ENCODE peak calls at places on chromosomes 12 and 14, in four cellular contexts. S, B, D and I are unnamed samples.

GRCh38 chr12:80053048-80053790 is 46.1 kb upstream of the OTOGL start:
- DNase-seq in S (no peak), B (no peak), D (no peak), I (peak; percentile 92)

GRCh38 chr14:61505815-61506809 is 184.7 kb downstream of the PRKCH start:
- DNase-seq in S (no peak), B (no peak), D (no peak), I (no peak)

GRCh38 chr12:91609283-91609682 is 426.7 kb upstream of the DCN start:
- DNase-seq in S (no peak), B (no peak), D (no peak), I (no peak)

GRCh38 chr14:66315548-66315947 is 170.6 kb upstream of the CCDC196 start:
- DNase-seq in S (no peak), B (no peak), D (no peak), I (no peak)

GRCh38 chr14:64417042-64417770 is 29.1 kb downstream of the MTHFD1 start:
- DNase-seq in S (no peak), B (no peak), D (no peak), I (peak; percentile 60)

GRCh38 chr14:51554953-51555352 is 96.8 kb upstream of the FRMD6 start:
- DNase-seq in S (peak; percentile 45), B (no peak), D (no peak), I (peak; percentile 57)

GRCh38 chr12:56243731-56244181 is 13.9 kb downstream of the SLC39A5 start:
- DNase-seq in S (no peak), B (no peak), D (no peak), I (no peak)

GRCh38 chr12:45329238-45329637 is 113.3 kb downstream of the ANO6 start:
- DNase-seq in S (no peak), B (no peak), D (no peak), I (no peak)

GRCh38 chr14:33914676-33915516 is 36.0 kb downstream of the EGLN3 start:
- DNase-seq in S (peak; percentile 76), B (no peak), D (no peak), I (peak; percentile 28)

GRCh38 chr14:98692832-98693231 is 579.2 kb downstream of the BCL11B start:
- DNase-seq in S (no peak), B (no peak), D (no peak), I (no peak)

GRCh38 chr12:41407240-41407799 is 219.2 kb downstream of the PDZRN4 start:
- DNase-seq in S (no peak), B (no peak), D (no peak), I (no peak)

GRCh38 chr12:75488553-75488952 is 8.0 kb downstream of the GLIPR1 start:
- DNase-seq in S (peak; percentile 59), B (no peak), D (no peak), I (peak; percentile 54)

DNA sequence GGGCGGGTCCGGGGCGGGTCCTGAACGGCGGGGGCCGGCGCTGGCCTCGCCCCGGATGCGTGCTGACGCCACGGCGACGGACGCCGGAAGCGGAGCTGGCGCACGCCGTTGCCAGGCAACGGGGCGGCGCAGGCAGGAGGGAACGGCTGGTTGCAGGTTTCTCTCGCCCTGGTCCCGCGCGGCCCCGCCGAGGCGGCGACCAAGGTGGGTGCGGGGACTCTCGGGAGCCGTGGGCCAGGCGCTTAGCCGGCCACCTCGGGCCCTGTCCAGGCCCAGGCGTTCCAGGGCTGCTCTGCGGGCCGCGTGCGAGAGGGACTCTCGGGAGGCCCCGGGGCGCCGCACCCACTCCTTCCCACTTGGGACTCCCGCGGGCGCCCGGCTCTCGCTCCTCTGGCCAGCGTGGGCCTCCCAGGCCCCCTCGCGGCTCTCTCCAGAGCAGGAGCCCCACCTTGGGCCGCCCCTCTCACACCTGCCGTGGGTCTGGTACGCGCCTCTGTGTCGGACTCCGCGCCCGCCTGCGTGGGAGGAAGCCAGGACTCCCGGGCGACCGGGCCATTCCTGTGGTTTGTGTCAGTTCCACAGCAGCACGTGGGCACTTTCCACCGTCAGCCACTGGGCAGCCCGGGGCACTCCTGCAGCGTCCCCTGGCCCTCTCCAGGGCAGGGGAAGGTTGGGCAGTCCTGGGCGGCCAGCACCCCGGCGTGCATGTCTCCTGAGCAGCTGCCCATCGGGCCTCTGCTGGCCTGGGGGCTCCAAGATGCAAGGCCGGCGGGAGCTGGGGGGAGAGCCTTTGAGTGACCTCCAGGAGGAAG is at the start of gene CLBA1:
- DNase-seq in S (peak; percentile 90), B (peak; percentile 87), D (peak; percentile 73), I (peak; percentile 80)
- TF ChIP-seq CTCF in S (no peak), B (no peak), D (no peak), I (no peak)

GRCh38 chr14:68937790-68938514 is 41.1 kb downstream of the ACTN1 start:
- DNase-seq in S (peak; percentile 89), B (peak; percentile 32), D (no peak), I (no peak)
- TF ChIP-seq CTCF in S (peak; percentile 65), B (peak; percentile 19), D (no peak), I (peak; percentile 64)

GRCh38 chr14:100070310-100070709 is 5.1 kb downstream of the EVL start:
- DNase-seq in S (no peak), B (peak; percentile 62), D (no peak), I (no peak)

GRCh38 chr14:100071545-100071944 is 6.3 kb downstream of the EVL start:
- DNase-seq in S (no peak), B (peak; percentile 60), D (no peak), I (no peak)

GRCh38 chr14:100076133-100076532 is 10.9 kb downstream of the EVL start:
- DNase-seq in S (peak; percentile 45), B (no peak), D (no peak), I (peak; percentile 41)

GRCh38 chr14:100074431-100075100 is 9.3 kb downstream of the EVL start:
- DNase-seq in S (no peak), B (no peak), D (no peak), I (no peak)

DNA sequence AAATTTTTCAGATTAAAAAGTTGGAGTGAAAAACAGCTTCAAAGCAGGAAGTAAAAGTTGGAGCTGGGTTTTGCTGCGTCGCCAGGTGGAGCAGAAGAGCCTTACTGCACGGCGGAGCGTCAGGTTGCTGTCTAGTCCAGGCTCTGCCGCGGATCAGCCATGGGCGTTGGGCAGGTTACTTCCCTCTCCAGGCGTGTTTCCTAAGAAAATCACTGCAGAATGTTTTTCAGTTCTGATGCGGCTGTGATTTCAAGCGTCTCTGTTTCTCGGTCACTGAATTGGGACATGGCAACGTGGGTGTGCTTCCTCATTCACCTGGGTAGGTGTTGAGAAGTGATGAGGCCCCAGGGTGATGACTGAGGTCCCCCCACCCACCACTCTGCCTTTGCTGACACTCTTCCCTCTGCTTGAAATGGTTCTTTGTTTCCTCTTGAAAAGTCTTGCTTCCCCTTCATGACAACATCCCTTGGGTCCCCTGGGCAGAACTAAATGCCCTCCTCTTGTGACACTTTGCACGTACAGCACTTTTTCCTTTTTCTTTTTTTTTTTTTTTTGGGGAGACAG is 7.6 kb downstream of the EVL start:
- DNase-seq in S (no peak), B (peak; percentile 68), D (no peak), I (no peak)
- TF ChIP-seq CTCF in S (no peak), B (peak; percentile 75), D (no peak), I (no peak)

GRCh38 chr12:9090220-9090619 is 25.5 kb downstream of the A2M start:
- DNase-seq in S (no peak), B (no peak), D (no peak), I (no peak)
- TF ChIP-seq CTCF in S (no peak), B (no peak), D (no peak), I (no peak)

DNA sequence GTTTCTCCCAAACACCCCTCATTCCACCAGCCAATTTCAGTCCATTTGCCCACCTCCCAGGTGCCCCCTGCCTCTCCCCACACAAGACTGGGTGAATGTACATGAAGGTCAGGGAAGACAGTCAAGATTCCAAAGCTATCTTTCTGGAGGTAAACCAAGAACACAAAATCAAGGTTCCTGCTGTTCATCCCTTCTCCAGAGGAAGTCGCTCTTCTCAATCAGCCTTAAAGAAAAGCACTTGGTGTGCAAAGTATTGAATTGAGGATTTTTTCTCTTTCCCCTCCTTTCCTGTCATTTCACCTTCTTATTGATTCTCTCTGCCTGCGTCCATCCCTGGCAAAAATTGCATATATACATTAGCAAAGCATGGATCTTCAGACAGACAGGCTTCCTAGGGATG is 4.5 kb downstream of the GRIN2B start:
- DNase-seq in S (no peak), B (no peak), D (no peak), I (no peak)
- TF ChIP-seq CTCF in S (no peak), B (no peak), D (no peak), I (no peak)

GRCh38 chr12:43942379-43942778 is 106.5 kb downstream of the TMEM117 start:
- DNase-seq in S (no peak), B (no peak), D (no peak), I (no peak)

DNA sequence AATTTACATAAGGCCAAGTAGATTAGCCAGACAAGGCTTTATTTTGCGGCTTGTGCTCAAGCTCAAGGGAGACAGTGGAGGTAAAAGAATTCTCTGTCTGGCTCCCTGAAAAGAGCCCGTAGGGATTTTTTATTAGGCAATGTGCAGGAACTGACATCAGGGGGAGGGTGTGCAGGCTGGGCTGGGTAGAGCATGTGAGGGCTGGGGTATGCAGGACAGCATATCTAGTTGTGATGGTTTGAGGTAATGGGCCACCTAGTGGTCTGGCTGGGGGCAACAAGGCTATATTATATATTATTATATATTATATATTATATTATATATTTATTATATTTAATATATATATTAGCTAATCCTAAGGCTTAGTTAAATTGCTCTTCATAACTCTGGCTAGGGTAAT is 102.1 kb downstream of the TMEM117 start:
- DNase-seq in S (peak; percentile 16), B (no peak), D (no peak), I (no peak)
- TF ChIP-seq CTCF in S (no peak), B (no peak), D (peak; percentile 44), I (peak; percentile 76)

DNA sequence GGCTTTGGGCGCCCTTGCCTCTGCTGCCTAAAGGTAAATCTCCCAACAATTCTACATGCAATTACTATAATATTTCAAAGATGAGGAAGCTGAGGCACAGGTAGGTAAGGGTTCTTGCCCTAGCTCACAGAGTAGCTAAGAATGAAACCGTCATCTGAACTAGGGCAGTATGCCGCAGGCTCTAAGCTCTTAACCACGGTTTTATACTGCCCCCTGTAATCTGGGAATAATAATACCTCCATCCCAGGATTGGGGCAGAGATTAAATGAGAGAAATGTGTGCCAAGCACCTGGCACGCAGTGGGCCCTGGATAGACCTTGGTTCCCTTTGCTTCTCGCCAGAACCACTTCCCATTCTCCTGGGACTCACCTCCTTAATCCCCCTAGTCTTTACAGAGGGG is 1.5 kb upstream of the HRK start:
- DNase-seq in S (peak; percentile 75), B (no peak), D (no peak), I (peak; percentile 48)
- TF ChIP-seq CTCF in S (peak; percentile 55), B (no peak), D (peak; percentile 44), I (peak; percentile 69)

DNA sequence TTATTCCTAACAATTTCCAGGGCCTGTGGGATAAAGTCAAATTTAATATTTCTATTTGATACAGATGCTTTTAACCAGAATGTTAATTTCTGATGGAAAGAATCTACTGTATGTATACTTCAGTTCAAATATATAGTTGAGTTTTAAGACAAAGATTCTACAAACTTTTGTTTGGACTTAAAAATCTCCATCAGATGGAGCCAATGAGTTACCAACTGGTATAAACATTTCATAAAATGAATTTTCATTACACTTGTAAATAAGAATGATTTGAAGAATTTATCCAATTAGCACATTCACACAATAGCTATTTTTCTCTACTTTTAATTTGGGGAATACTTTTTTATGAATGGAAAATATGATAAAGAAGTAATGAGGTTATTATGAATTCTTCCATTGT is 425.2 kb upstream of the MIS18BP1 start:
- DNase-seq in S (no peak), B (no peak), D (no peak), I (no peak)
- TF ChIP-seq CTCF in S (no peak), B (no peak), D (no peak), I (peak; percentile 66)

GRCh38 chr12:48015954-48016353 is 11.7 kb upstream of the COL2A1 start:
- DNase-seq in S (no peak), B (no peak), D (no peak), I (no peak)
- TF ChIP-seq CTCF in S (no peak), B (no peak), D (no peak), I (no peak)